ENCODE peak calls at places on chromosome 11, in nine cellular contexts. One of them, this sample, is unnamed. For H3K4me1, the result is how much of the 10 kb centered on the place peaks cover.

GRCh38 chr11:40337118-40337517 is 1122.3 kb downstream of the LRRC4C start:
- DNase-seq in spleen: no peak
- DNase-seq in colonic mucosa: no peak
- DNase-seq in neural progenitor cell: no peak
- DNase-seq in effector memory CD4-positive, alpha-beta T cell: no peak
- DNase-seq in adrenal gland: no peak
- DNase-seq in SJSA1: no peak
- DNase-seq in IMR-90: peak
- DNase-seq in Peyer's patch: no peak
- DNase-seq in this sample: no peak

GRCh38 chr11:113906515-113906914 is 1.9 kb downstream of the HTR3B start:
- DNase-seq in spleen: no peak
- DNase-seq in colonic mucosa: peak
- DNase-seq in neural progenitor cell: no peak
- DNase-seq in effector memory CD4-positive, alpha-beta T cell: no peak
- DNase-seq in adrenal gland: no peak
- DNase-seq in SJSA1: no peak
- DNase-seq in IMR-90: no peak
- DNase-seq in Peyer's patch: no peak
- DNase-seq in this sample: no peak

GRCh38 chr11:46277623-46278386 is at the start of gene CREB3L1:
- DNase-seq in spleen: no peak
- DNase-seq in colonic mucosa: peak
- DNase-seq in neural progenitor cell: peak
- DNase-seq in effector memory CD4-positive, alpha-beta T cell: no peak
- DNase-seq in adrenal gland: peak
- DNase-seq in SJSA1: no peak
- DNase-seq in IMR-90: no peak
- DNase-seq in Peyer's patch: peak
- DNase-seq in this sample: no peak

GRCh38 chr11:132874638-132875037 is 657.7 kb downstream of the OPCML start:
- DNase-seq in spleen: no peak
- DNase-seq in colonic mucosa: no peak
- DNase-seq in neural progenitor cell: no peak
- DNase-seq in effector memory CD4-positive, alpha-beta T cell: no peak
- DNase-seq in adrenal gland: no peak
- DNase-seq in SJSA1: peak
- DNase-seq in IMR-90: peak
- DNase-seq in Peyer's patch: no peak
- DNase-seq in this sample: no peak

GRCh38 chr11:70764356-70764905 is 366.1 kb downstream of the CTTN start:
- DNase-seq in spleen: peak
- DNase-seq in colonic mucosa: no peak
- DNase-seq in neural progenitor cell: no peak
- DNase-seq in effector memory CD4-positive, alpha-beta T cell: no peak
- DNase-seq in adrenal gland: no peak
- DNase-seq in SJSA1: no peak
- DNase-seq in IMR-90: no peak
- DNase-seq in Peyer's patch: no peak
- DNase-seq in this sample: no peak

GRCh38 chr11:60130496-60130895 is 42.0 kb downstream of the MS4A2 start:
- DNase-seq in spleen: no peak
- DNase-seq in colonic mucosa: peak
- DNase-seq in neural progenitor cell: peak
- DNase-seq in effector memory CD4-positive, alpha-beta T cell: no peak
- DNase-seq in adrenal gland: peak
- DNase-seq in SJSA1: no peak
- DNase-seq in IMR-90: no peak
- DNase-seq in Peyer's patch: no peak
- DNase-seq in this sample: no peak

GRCh38 chr11:124793466-124794278 is 6.5 kb downstream of the MSANTD2 start:
- DNase-seq in spleen: no peak
- DNase-seq in colonic mucosa: peak
- DNase-seq in neural progenitor cell: peak
- DNase-seq in effector memory CD4-positive, alpha-beta T cell: no peak
- DNase-seq in adrenal gland: peak
- DNase-seq in SJSA1: peak
- DNase-seq in IMR-90: peak
- DNase-seq in Peyer's patch: no peak
- DNase-seq in this sample: no peak

GRCh38 chr11:64268687-64269379 is 15.6 kb downstream of the BAD start:
- DNase-seq in spleen: peak
- DNase-seq in colonic mucosa: peak
- DNase-seq in neural progenitor cell: peak
- DNase-seq in effector memory CD4-positive, alpha-beta T cell: no peak
- DNase-seq in adrenal gland: peak
- DNase-seq in SJSA1: peak
- DNase-seq in IMR-90: peak
- DNase-seq in Peyer's patch: peak
- DNase-seq in this sample: peak

GRCh38 chr11:15223318-15223717 is 108.6 kb downstream of the INSC start:
- DNase-seq in spleen: no peak
- DNase-seq in colonic mucosa: no peak
- DNase-seq in neural progenitor cell: no peak
- DNase-seq in effector memory CD4-positive, alpha-beta T cell: no peak
- DNase-seq in adrenal gland: no peak
- DNase-seq in SJSA1: no peak
- DNase-seq in IMR-90: peak
- DNase-seq in Peyer's patch: no peak
- DNase-seq in this sample: no peak

GRCh38 chr11:14894657-14895598 is 2.9 kb upstream of the CYP2R1 start:
- DNase-seq in spleen: peak
- DNase-seq in colonic mucosa: no peak
- DNase-seq in neural progenitor cell: no peak
- DNase-seq in effector memory CD4-positive, alpha-beta T cell: no peak
- DNase-seq in adrenal gland: peak
- DNase-seq in SJSA1: no peak
- DNase-seq in IMR-90: peak
- DNase-seq in Peyer's patch: no peak
- DNase-seq in this sample: no peak

GRCh38 chr11:94740975-94741707 is 27.0 kb upstream of the AMOTL1 start:
- DNase-seq in spleen: no peak
- DNase-seq in colonic mucosa: no peak
- DNase-seq in neural progenitor cell: peak
- DNase-seq in effector memory CD4-positive, alpha-beta T cell: no peak
- DNase-seq in adrenal gland: peak
- DNase-seq in SJSA1: peak
- DNase-seq in IMR-90: peak
- DNase-seq in Peyer's patch: no peak
- DNase-seq in this sample: peak

GRCh38 chr11:67505605-67506396 is 638 bp upstream of the PITPNM1 start:
- DNase-seq in spleen: peak
- DNase-seq in colonic mucosa: peak
- DNase-seq in neural progenitor cell: peak
- DNase-seq in effector memory CD4-positive, alpha-beta T cell: peak
- DNase-seq in adrenal gland: peak
- DNase-seq in SJSA1: peak
- DNase-seq in IMR-90: peak
- DNase-seq in Peyer's patch: peak
- DNase-seq in this sample: peak

GRCh38 chr11:115159122-115159665 is 345.0 kb downstream of the CADM1 start:
- DNase-seq in spleen: no peak
- DNase-seq in colonic mucosa: no peak
- DNase-seq in neural progenitor cell: no peak
- DNase-seq in effector memory CD4-positive, alpha-beta T cell: no peak
- DNase-seq in adrenal gland: no peak
- DNase-seq in SJSA1: no peak
- DNase-seq in IMR-90: no peak
- DNase-seq in Peyer's patch: no peak
- DNase-seq in this sample: no peak

GRCh38 chr11:94769897-94770296 is 1.7 kb downstream of the AMOTL1 start:
- DNase-seq in spleen: no peak
- DNase-seq in colonic mucosa: no peak
- DNase-seq in neural progenitor cell: no peak
- DNase-seq in effector memory CD4-positive, alpha-beta T cell: no peak
- DNase-seq in adrenal gland: no peak
- DNase-seq in SJSA1: no peak
- DNase-seq in IMR-90: no peak
- DNase-seq in Peyer's patch: no peak
- DNase-seq in this sample: no peak

GRCh38 chr11:125429174-125429707 is 66.8 kb downstream of the FEZ1 start:
- DNase-seq in spleen: no peak
- DNase-seq in colonic mucosa: peak
- DNase-seq in neural progenitor cell: peak
- DNase-seq in effector memory CD4-positive, alpha-beta T cell: no peak
- DNase-seq in adrenal gland: peak
- DNase-seq in SJSA1: no peak
- DNase-seq in IMR-90: peak
- DNase-seq in Peyer's patch: no peak
- DNase-seq in this sample: no peak

GRCh38 chr11:65916391-65916790 is 2.5 kb downstream of the C11orf68 start:
- DNase-seq in spleen: no peak
- DNase-seq in colonic mucosa: no peak
- DNase-seq in neural progenitor cell: no peak
- DNase-seq in effector memory CD4-positive, alpha-beta T cell: no peak
- DNase-seq in adrenal gland: no peak
- DNase-seq in SJSA1: no peak
- DNase-seq in IMR-90: no peak
- DNase-seq in Peyer's patch: no peak
- DNase-seq in this sample: no peak
- H3K27ac ChIP-seq in spleen: peak
- H3K27ac ChIP-seq in colonic mucosa: peak
- H3K27ac ChIP-seq in neural progenitor cell: no peak
- H3K27ac ChIP-seq in effector memory CD4-positive, alpha-beta T cell: no peak
- H3K27ac ChIP-seq in adrenal gland: peak
- H3K27ac ChIP-seq in SJSA1: peak
- H3K27ac ChIP-seq in IMR-90: peak
- H3K27ac ChIP-seq in Peyer's patch: peak
- H3K27ac ChIP-seq in this sample: peak

DNA sequence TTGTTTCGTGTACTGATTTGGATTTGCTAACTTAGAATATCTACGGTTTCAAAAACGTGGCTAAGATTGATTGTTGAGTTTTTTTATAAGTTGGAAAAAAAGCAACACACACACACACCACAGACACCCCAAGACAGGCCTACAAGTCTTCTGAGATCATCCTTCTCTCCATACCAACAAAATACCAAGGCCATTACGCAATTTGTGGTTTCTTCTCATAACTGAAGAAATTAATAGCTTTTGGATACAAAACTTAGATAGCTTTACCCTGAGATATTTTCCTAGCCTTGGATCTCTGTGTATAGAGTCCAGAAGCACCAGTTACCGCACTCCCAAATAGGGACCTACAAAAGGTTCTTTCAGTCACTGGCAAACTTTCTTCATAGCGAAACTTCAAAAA is 113.6 kb downstream of the SIK3 start:
- DNase-seq in spleen: no peak
- DNase-seq in colonic mucosa: no peak
- DNase-seq in neural progenitor cell: no peak
- DNase-seq in effector memory CD4-positive, alpha-beta T cell: no peak
- DNase-seq in adrenal gland: no peak
- DNase-seq in SJSA1: peak
- DNase-seq in IMR-90: peak
- DNase-seq in Peyer's patch: no peak
- DNase-seq in this sample: no peak
- H3K4me1 ChIP-seq in spleen: half or more
- H3K4me1 ChIP-seq in colonic mucosa: under half
- H3K4me1 ChIP-seq in neural progenitor cell: under half
- H3K4me1 ChIP-seq in effector memory CD4-positive, alpha-beta T cell: under half
- H3K4me1 ChIP-seq in adrenal gland: under half
- H3K4me1 ChIP-seq in SJSA1: under half
- H3K4me1 ChIP-seq in IMR-90: under half
- H3K4me1 ChIP-seq in Peyer's patch: under half
- H3K4me1 ChIP-seq in this sample: under half

DNA sequence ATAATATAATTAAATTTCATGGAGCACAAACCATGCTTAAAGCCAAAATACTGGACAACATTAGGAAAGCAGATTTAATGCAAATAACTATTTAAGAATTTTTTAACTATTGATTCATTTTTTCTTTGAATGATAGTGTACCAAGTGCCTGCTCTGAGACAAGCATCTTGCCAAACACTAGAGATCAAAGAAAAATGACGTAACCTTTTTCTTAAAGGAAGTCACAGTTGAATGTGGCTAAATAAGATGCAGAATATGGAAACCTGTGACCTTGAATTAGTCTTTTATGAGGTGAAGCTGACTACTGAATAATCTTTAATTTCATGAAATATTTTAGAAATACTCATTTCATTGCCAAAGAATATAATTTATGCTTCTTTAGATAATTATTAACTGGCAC is 104.0 kb downstream of the MSANTD4 start:
- DNase-seq in spleen: no peak
- DNase-seq in colonic mucosa: no peak
- DNase-seq in neural progenitor cell: no peak
- DNase-seq in effector memory CD4-positive, alpha-beta T cell: no peak
- DNase-seq in adrenal gland: no peak
- DNase-seq in SJSA1: no peak
- DNase-seq in IMR-90: no peak
- DNase-seq in Peyer's patch: no peak
- DNase-seq in this sample: no peak
- H3K27ac ChIP-seq in spleen: no peak
- H3K27ac ChIP-seq in colonic mucosa: no peak
- H3K27ac ChIP-seq in neural progenitor cell: no peak
- H3K27ac ChIP-seq in effector memory CD4-positive, alpha-beta T cell: no peak
- H3K27ac ChIP-seq in adrenal gland: no peak
- H3K27ac ChIP-seq in SJSA1: no peak
- H3K27ac ChIP-seq in IMR-90: no peak
- H3K27ac ChIP-seq in Peyer's patch: no peak
- H3K27ac ChIP-seq in this sample: no peak

DNA sequence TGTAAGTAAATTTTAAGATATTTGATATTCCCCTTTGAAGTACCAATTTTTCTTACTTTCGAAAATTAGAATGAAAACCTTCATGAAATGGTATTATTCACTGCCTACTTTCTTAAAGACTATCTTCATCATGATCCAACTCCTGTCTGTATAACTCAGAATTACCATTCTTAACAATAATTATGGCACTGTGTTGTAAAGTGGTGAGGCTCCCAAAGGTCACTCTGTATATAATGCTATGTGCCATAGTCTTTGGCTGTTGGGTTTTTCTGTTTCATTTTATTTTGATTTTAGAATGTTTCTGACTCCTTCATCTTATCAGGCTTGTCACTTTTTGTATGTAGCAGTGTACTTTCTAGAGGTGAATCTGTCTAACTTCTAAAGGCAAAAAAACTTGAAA is 52.4 kb downstream of the MAML2 start:
- DNase-seq in spleen: no peak
- DNase-seq in colonic mucosa: no peak
- DNase-seq in neural progenitor cell: no peak
- DNase-seq in effector memory CD4-positive, alpha-beta T cell: no peak
- DNase-seq in adrenal gland: no peak
- DNase-seq in SJSA1: no peak
- DNase-seq in IMR-90: no peak
- DNase-seq in Peyer's patch: no peak
- DNase-seq in this sample: no peak
- H3K4me1 ChIP-seq in spleen: under half
- H3K4me1 ChIP-seq in colonic mucosa: under half
- H3K4me1 ChIP-seq in neural progenitor cell: under half
- H3K4me1 ChIP-seq in effector memory CD4-positive, alpha-beta T cell: under half
- H3K4me1 ChIP-seq in adrenal gland: under half
- H3K4me1 ChIP-seq in SJSA1: under half
- H3K4me1 ChIP-seq in IMR-90: under half
- H3K4me1 ChIP-seq in Peyer's patch: under half
- H3K4me1 ChIP-seq in this sample: under half

This sample was measured in breast epithelium.